ENCODE peak calls at places on chromosomes 11 and 22, in eight cellular contexts. U is NB4, S is GM20000, K is fibroblast of lung, F is PC-3, V is left ventricle myocardium inferior, X is H9, D is endothelial cell. E is an unnamed sample.

GRCh38 chr11:70924108-70924507 is 328.3 kb downstream of the SHANK2 start:
- DNase-seq in U (no peak), S (no peak), K (no peak), F (no peak), V (no peak), X (no peak), D (no peak), E (no peak)

GRCh38 chr11:126411971-126412381 is 56.5 kb downstream of the ST3GAL4 start:
- DNase-seq in U (no peak), S (no peak), K (no peak), F (no peak), V (peak; percentile 67), X (no peak), D (no peak), E (no peak)

GRCh38 chr11:112644410-112645131 is 316.6 kb upstream of the NCAM1 start:
- DNase-seq in U (no peak), S (peak; percentile 23), K (no peak), F (no peak), V (no peak), X (no peak), D (no peak), E (peak; percentile 11)

GRCh38 chr22:22810018-22810427 is 77.6 kb upstream of the IGLL5 start:
- DNase-seq in U (peak; percentile 42), S (peak; percentile 43), K (peak; percentile 11), F (no peak), V (peak; percentile 38), X (peak; percentile 80), D (no peak), E (peak; percentile 79)

GRCh38 chr11:65834202-65834601 is 439 bp downstream of the SNX32 start:
- DNase-seq in U (no peak), S (no peak), K (no peak), F (no peak), V (no peak), X (no peak), D (no peak), E (no peak)

GRCh38 chr11:133337905-133338536 is 194.3 kb downstream of the OPCML start:
- DNase-seq in U (no peak), S (no peak), K (no peak), F (no peak), V (no peak), X (no peak), D (no peak), E (no peak)

GRCh38 chr22:25018009-25018408 is 65.5 kb downstream of the KIAA1671 start:
- DNase-seq in U (no peak), S (no peak), K (no peak), F (no peak), V (no peak), X (no peak), D (no peak), E (no peak)

GRCh38 chr11:17230867-17231851 is 23.4 kb upstream of the PIK3C2A start:
- DNase-seq in U (peak; percentile 78), S (peak; percentile 40), K (no peak), F (no peak), V (no peak), X (no peak), D (no peak), E (no peak)

GRCh38 chr22:42171417-42171816 is 40.8 kb upstream of the CYP2D6 start:
- DNase-seq in U (no peak), S (no peak), K (no peak), F (no peak), V (no peak), X (no peak), D (no peak), E (no peak)

GRCh38 chr11:125313271-125314222 is 149.0 kb downstream of the PKNOX2 start:
- DNase-seq in U (no peak), S (no peak), K (peak; percentile 50), F (no peak), V (no peak), X (no peak), D (no peak), E (no peak)

GRCh38 chr11:78256962-78257361 is 68.2 kb downstream of the USP35 start:
- DNase-seq in U (peak; percentile 73), S (no peak), K (peak; percentile 93), F (no peak), V (peak; percentile 83), X (no peak), D (peak; percentile 6), E (no peak)

GRCh38 chr11:77776455-77776854 is 44.1 kb downstream of the RSF1 start:
- DNase-seq in U (peak; percentile 39), S (no peak), K (no peak), F (peak; percentile 56), V (no peak), X (no peak), D (no peak), E (no peak)

GRCh38 chr11:65262381-65262680 is 569 bp downstream of the POLA2 start:
- DNase-seq in U (no peak), S (no peak), K (no peak), F (peak; percentile 35), V (no peak), X (no peak), D (no peak), E (no peak)

GRCh38 chr11:47854667-47855066 is 6.5 kb upstream of the NUP160 start:
- DNase-seq in U (no peak), S (peak; percentile 52), K (no peak), F (no peak), V (no peak), X (no peak), D (no peak), E (no peak)

GRCh38 chr11:86427441-86427840 is 52.8 kb downstream of the CCDC81 start:
- DNase-seq in U (no peak), S (no peak), K (no peak), F (no peak), V (no peak), X (no peak), D (no peak), E (no peak)

GRCh38 chr11:16779436-16779835 is 41.0 kb downstream of the C11orf58 start:
- DNase-seq in U (peak; percentile 60), S (no peak), K (no peak), F (no peak), V (no peak), X (peak; percentile 69), D (no peak), E (peak; percentile 64)

GRCh38 chr11:29063630-29064361 is 953.0 kb downstream of the KCNA4 start:
- DNase-seq in U (no peak), S (no peak), K (no peak), F (peak; percentile 65), V (no peak), X (no peak), D (no peak), E (no peak)

GRCh38 chr11:128828350-128828749 is 38.7 kb downstream of the KCNJ1 start:
- DNase-seq in U (no peak), S (no peak), K (no peak), F (peak; percentile 16), V (no peak), X (no peak), D (no peak), E (no peak)

GRCh38 chr11:3344775-3345174 is 34.2 kb downstream of the ZNF195 start:
- DNase-seq in U (no peak), S (no peak), K (no peak), F (no peak), V (no peak), X (no peak), D (no peak), E (no peak)

GRCh38 chr22:30325065-30325720 is 1.5 kb downstream of the TBC1D10A start:
- DNase-seq in U (no peak), S (no peak), K (peak; percentile 88), F (peak; percentile 67), V (no peak), X (no peak), D (no peak), E (no peak)

GRCh38 chr22:42074153-42074750 is at the start of gene PHETA2:
- DNase-seq in U (no peak), S (peak; percentile 68), K (peak; percentile 51), F (no peak), V (peak; percentile 57), X (peak; percentile 48), D (peak; percentile 60), E (no peak)

GRCh38 chr22:37121887-37122591 is 12.5 kb upstream of the TMPRSS6 start:
- DNase-seq in U (no peak), S (peak; percentile 87), K (peak; percentile 50), F (peak; percentile 56), V (no peak), X (peak; percentile 56), D (peak; percentile 21), E (no peak)

GRCh38 chr11:70503201-70503877 is 105.0 kb downstream of the CTTN start:
- DNase-seq in U (no peak), S (no peak), K (no peak), F (no peak), V (peak; percentile 4), X (no peak), D (no peak), E (no peak)

GRCh38 chr11:120229451-120230424 is 10.2 kb upstream of the POU2F3 start:
- DNase-seq in U (peak; percentile 65), S (no peak), K (peak; percentile 16), F (peak; percentile 64), V (no peak), X (no peak), D (peak; percentile 41), E (no peak)
- TF ChIP-seq CTCF in U (peak; percentile 55), S (peak; percentile 47), K (peak; percentile 73), F (peak; percentile 87), V (peak; percentile 86), X (peak; percentile 83), D (peak; percentile 53), E (peak; percentile 77)

GRCh38 chr11:36818410-36818809 is 220.4 kb upstream of the RAG2 start:
- DNase-seq in U (peak; percentile 45), S (peak; percentile 6), K (no peak), F (no peak), V (no peak), X (peak; percentile 54), D (peak; percentile 29), E (no peak)
- TF ChIP-seq CTCF in U (peak; percentile 73), S (peak; percentile 30), K (peak; percentile 21), F (peak; percentile 54), V (peak; percentile 15), X (peak; percentile 74), D (no peak), E (peak; percentile 17)

GRCh38 chr11:83361831-83362230 is 75.7 kb upstream of the CCDC90B start:
- DNase-seq in U (no peak), S (no peak), K (no peak), F (no peak), V (no peak), X (no peak), D (no peak), E (no peak)
- TF ChIP-seq CTCF in U (no peak), S (no peak), K (no peak), F (no peak), V (no peak), X (no peak), D (no peak), E (no peak)

DNA sequence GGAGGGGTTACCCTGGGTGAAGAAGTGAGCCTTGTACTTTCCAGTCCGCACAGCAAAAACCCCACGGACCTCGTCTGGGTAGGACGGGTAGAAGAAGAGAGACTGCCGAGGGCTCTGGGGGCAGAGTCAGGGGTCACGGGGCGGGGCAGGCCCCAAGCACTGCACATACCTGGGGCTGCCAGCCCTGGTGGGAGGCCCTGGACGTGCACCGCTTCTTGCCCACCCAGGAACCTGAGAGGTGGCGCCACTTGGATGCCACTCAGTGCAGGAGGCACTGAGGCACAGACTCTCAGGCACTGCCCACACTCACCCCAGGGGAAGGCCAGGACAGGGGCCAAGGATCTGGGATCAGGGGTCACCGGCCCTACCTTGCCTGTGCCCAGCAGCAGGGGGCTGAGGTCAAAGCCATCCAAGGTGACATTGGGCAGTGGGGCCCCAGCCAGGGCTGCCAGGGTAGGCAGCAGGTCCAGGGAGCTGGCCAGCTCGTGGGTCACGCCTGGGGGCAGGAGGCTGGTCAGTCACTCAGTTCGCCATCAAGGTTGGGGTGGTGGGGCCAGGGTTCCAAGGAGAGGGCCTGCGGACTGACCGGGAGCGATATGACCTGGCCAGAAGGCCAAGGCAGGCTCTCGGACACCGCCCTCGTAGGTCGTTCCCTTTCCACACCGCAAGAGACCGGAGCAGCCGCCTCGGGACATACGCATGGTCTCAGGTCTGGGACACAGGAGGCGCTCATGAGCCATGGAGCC is 2.2 kb downstream of the ARSA start:
- DNase-seq in U (no peak), S (no peak), K (no peak), F (no peak), V (no peak), X (peak; percentile 73), D (peak; percentile 65), E (no peak)
- TF ChIP-seq CTCF in U (peak; percentile 6), S (no peak), K (peak; percentile 4), F (peak; percentile 25), V (peak; percentile 32), X (peak; percentile 71), D (no peak), E (no peak)